ENCODE peak calls at places on chromosomes 2 and 18, in seven cellular contexts. M is IMR-90, R is mesendoderm, J is neuronal stem cell, N is mesenchymal stem cell, H is H9, F is H1. E is an unnamed sample.

GRCh38 chr2:152453129-152453642 is 118.2 kb downstream of the FMNL2 start:
- DNase-seq in N (no peak), H (peak; percentile 69), J (peak; percentile 61), F (no peak), M (peak; percentile 13), R (peak; percentile 89), E (no peak)

GRCh38 chr2:150409196-150409595 is 78.3 kb downstream of the RND3 start:
- DNase-seq in R (no peak), F (no peak), N (no peak), H (no peak), J (no peak), M (no peak), E (no peak)

GRCh38 chr2:165691615-165692014 is 102.4 kb downstream of the GALNT3 start:
- DNase-seq in N (peak; percentile 41), R (peak; percentile 89), J (peak; percentile 35), F (peak; percentile 59), M (peak; percentile 31), H (peak; percentile 67), E (no peak)

GRCh38 chr2:37858197-37858711 is 66.8 kb upstream of the RMDN2 start:
- DNase-seq in F (no peak), R (peak; percentile 56), N (peak; percentile 66), M (peak; percentile 77), H (no peak), J (no peak), E (no peak)

GRCh38 chr2:192719630-192720029 is 524.9 kb upstream of the TMEFF2 start:
- DNase-seq in F (no peak), M (no peak), N (no peak), R (no peak), H (no peak), J (no peak), E (no peak)

GRCh38 chr2:74764429-74765272 is 69.3 kb upstream of the HK2 start:
- DNase-seq in R (no peak), J (no peak), F (no peak), M (peak; percentile 60), H (no peak), N (peak; percentile 96), E (peak; percentile 15)

GRCh38 chr2:217901826-217902225 is 101.0 kb downstream of the TNS1 start:
- DNase-seq in N (peak; percentile 61), M (peak; percentile 92), F (no peak), J (no peak), R (no peak), H (no peak), E (no peak)

GRCh38 chr2:71833855-71834554 is 313.7 kb downstream of the CYP26B1 start:
- DNase-seq in R (no peak), H (peak; percentile 8), M (no peak), J (no peak), F (no peak), N (peak; percentile 3), E (peak; percentile 60)

GRCh38 chr2:218039171-218039570 is 29.9 kb upstream of the RUFY4 start:
- DNase-seq in J (no peak), N (no peak), H (no peak), R (no peak), M (peak; percentile 29), F (no peak), E (no peak)

GRCh38 chr18:55384551-55385275 is 203.3 kb downstream of the TCF4 start:
- DNase-seq in J (no peak), H (peak; percentile 54), F (peak; percentile 72), N (peak; percentile 49), R (peak; percentile 78), M (peak; percentile 48), E (no peak)

GRCh38 chr2:72090781-72091482 is 56.7 kb downstream of the CYP26B1 start:
- DNase-seq in R (no peak), H (no peak), F (no peak), N (no peak), J (no peak), M (no peak), E (no peak)

GRCh38 chr18:34039194-34039593 is 185.5 kb downstream of the NOL4 start:
- DNase-seq in M (no peak), N (peak; percentile 23), R (peak; percentile 4), F (no peak), J (no peak), H (no peak), E (no peak)

GRCh38 chr2:73069855-73070650 is 1.5 kb downstream of the SFXN5 start:
- DNase-seq in M (peak; percentile 34), J (no peak), N (peak; percentile 41), H (no peak), R (no peak), F (no peak), E (no peak)

GRCh38 chr18:50869150-50869549 is 9.8 kb upstream of the ME2 start:
- DNase-seq in J (no peak), R (no peak), N (no peak), F (no peak), M (no peak), H (no peak), E (no peak)

GRCh38 chr2:65329551-65329950 is 101.9 kb downstream of the ACTR2 start:
- DNase-seq in R (no peak), J (no peak), M (no peak), N (no peak), F (no peak), H (no peak), E (no peak)

GRCh38 chr2:74544634-74545033 is 9.1 kb downstream of the LOXL3 start:
- DNase-seq in M (no peak), F (no peak), J (no peak), N (no peak), R (no peak), H (no peak), E (no peak)

GRCh38 chr2:33602216-33602830 is 3.2 kb upstream of the FAM98A start:
- DNase-seq in R (no peak), H (no peak), M (peak; percentile 46), J (no peak), N (peak; percentile 49), F (no peak), E (peak; percentile 38)

GRCh38 chr2:18426174-18426573 is 134.3 kb downstream of the RDH14 start:
- DNase-seq in H (no peak), F (no peak), R (no peak), N (no peak), M (no peak), J (no peak), E (no peak)
- H2BK5ac ChIP-seq in H (no peak overlapping the region), F (no peak overlapping the region), R (no peak overlapping the region), N (no peak overlapping the region), M (no peak overlapping the region), J (no peak overlapping the region), E (no peak overlapping the region)

GRCh38 chr18:79560861-79561210 is 118.8 kb upstream of the CTDP1 start:
- DNase-seq in H (no peak), R (no peak), F (no peak), J (no peak), N (no peak), M (no peak), E (no peak)
- H4K8ac ChIP-seq in H (no peak overlapping the region), R (no peak overlapping the region), F (no peak overlapping the region), J (no peak overlapping the region), N (no peak overlapping the region), M (no peak overlapping the region), E (no peak overlapping the region)

GRCh38 chr2:123609077-123609476 is 416.0 kb upstream of the CNTNAP5 start:
- DNase-seq in J (peak; percentile 3), M (no peak), R (peak; percentile 21), N (no peak), F (no peak), H (no peak), E (no peak)

GRCh38 chr2:123606631-123607030 is 418.5 kb upstream of the CNTNAP5 start:
- DNase-seq in M (no peak), H (no peak), J (no peak), N (no peak), F (no peak), R (no peak), E (no peak)
- H2BK120ac ChIP-seq in M (no peak overlapping the region), H (no peak overlapping the region), J (no peak overlapping the region), N (no peak overlapping the region), F (no peak overlapping the region), R (no peak overlapping the region), E (no peak overlapping the region)

DNA sequence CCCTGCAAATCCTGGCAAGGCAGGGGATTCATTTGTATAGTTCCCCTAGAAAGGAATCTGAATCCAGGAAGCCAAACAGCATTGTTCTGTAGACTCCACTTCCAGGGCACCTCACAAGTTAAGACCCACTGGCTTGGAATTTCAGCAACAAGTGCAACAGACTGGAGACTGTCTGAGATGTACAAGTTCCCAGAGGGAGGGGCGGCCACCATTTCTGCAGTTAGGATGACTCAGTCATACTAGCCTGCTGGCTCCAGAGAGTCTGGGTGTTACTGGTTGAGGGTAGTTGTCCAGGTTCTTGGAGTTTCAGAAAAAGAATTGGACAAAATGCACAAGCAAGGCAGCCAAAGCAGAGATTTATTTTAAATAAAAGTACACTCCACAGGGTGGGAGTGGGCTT is 384.2 kb downstream of the DSC3 start:
- DNase-seq in F (no peak), H (no peak), N (no peak), M (no peak), J (no peak), R (no peak), E (no peak)
- H2BK5ac ChIP-seq in F (no peak overlapping the region), H (no peak overlapping the region), N (no peak overlapping the region), M (no peak overlapping the region), J (no peak overlapping the region), R (no peak overlapping the region), E (no peak overlapping the region)

GRCh38 chr2:58620896-58621295 is 379.8 kb upstream of the FANCL start:
- DNase-seq in H (no peak), J (no peak), R (no peak), N (no peak), F (no peak), M (no peak), E (no peak)

GRCh38 chr2:58614259-58614658 is 373.1 kb upstream of the FANCL start:
- DNase-seq in J (no peak), H (no peak), R (no peak), F (no peak), M (no peak), N (no peak), E (no peak)

DNA sequence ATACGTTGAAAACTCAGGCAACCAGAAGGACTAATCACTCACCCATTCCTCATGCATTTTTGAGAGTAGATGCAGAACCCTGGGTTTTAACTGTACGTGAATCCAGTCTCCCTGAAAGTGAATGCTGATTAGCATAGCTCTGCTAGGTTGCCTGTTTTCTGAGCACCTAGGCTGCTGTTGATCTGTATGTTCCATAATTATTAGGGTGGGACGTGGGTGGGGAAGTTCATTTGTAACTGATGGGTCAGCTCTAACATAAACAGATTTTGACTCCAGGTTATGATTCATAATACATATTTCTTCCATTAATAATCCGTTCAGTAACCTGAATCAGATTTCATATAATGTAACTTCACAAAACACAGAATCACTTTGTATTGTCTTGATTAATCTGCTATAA is 379.0 kb upstream of the FANCL start:
- DNase-seq in M (peak; percentile 6), N (no peak), F (no peak), J (no peak), R (no peak), H (no peak), E (no peak)
- H4K8ac ChIP-seq in M (no peak overlapping the region), N (no peak overlapping the region), F (no peak overlapping the region), J (no peak overlapping the region), R (no peak overlapping the region), H (no peak overlapping the region), E (no peak overlapping the region)

DNA sequence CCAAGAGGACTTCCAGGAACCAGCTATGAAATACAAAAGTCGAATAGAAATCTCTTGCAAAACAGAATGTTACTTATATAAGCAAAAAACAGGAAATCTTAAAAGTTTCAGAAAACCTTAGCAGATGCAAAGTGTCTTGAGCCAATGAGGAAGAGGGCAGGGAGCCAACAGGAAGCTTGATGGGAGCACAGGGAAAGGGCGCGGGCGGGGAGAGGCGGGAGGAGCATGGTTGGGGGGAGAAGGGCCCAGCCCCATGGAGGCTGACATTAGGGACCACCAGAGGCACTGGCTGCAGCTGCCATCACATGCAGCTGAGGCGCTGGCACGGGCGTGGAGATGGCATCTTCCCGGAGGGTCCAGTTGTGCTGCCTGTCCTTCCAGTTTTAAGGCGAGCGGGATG is 203.3 kb downstream of the SNTG2 start:
- DNase-seq in R (no peak), F (no peak), J (no peak), N (no peak), M (no peak), H (no peak), E (no peak)
- H2BK120ac ChIP-seq in R (no peak overlapping the region), F (no peak overlapping the region), J (no peak overlapping the region), N (no peak overlapping the region), M (no peak overlapping the region), H (no peak overlapping the region), E (no peak overlapping the region)